ENCODE peak calls at places on chromosomes 3 and 15, in six cellular contexts. One of them, this sample, is unnamed.

GRCh38 chr3:117927831-117928230 is 1106.8 kb downstream of the IGSF11 start:
- DNase-seq in mesenchymal stem cell: no peak
- DNase-seq in neuronal stem cell: no peak
- DNase-seq in H1: no peak
- DNase-seq in IMR-90: peak; percentile 19
- DNase-seq in mesendoderm: no peak
- DNase-seq in this sample: no peak

GRCh38 chr15:47885921-47886320 is 168.6 kb downstream of the SEMA6D start:
- DNase-seq in mesenchymal stem cell: peak; percentile 86
- DNase-seq in neuronal stem cell: no peak
- DNase-seq in H1: no peak
- DNase-seq in IMR-90: peak; percentile 28
- DNase-seq in mesendoderm: peak; percentile 35
- DNase-seq in this sample: no peak

GRCh38 chr3:149528344-149528657 is 53.8 kb downstream of the TM4SF4 start:
- DNase-seq in mesenchymal stem cell: no peak
- DNase-seq in neuronal stem cell: no peak
- DNase-seq in H1: no peak
- DNase-seq in IMR-90: no peak
- DNase-seq in mesendoderm: no peak
- DNase-seq in this sample: no peak

GRCh38 chr3:9793161-9793781 is 389 bp downstream of the ARPC4 start:
- DNase-seq in mesenchymal stem cell: peak; percentile 75
- DNase-seq in neuronal stem cell: no peak
- DNase-seq in H1: no peak
- DNase-seq in IMR-90: peak; percentile 44
- DNase-seq in mesendoderm: peak; percentile 58
- DNase-seq in this sample: peak; percentile 88

GRCh38 chr3:59133350-59133749 is 83.5 kb upstream of the CFAP20DC start:
- DNase-seq in mesenchymal stem cell: no peak
- DNase-seq in neuronal stem cell: no peak
- DNase-seq in H1: no peak
- DNase-seq in IMR-90: peak; percentile 81
- DNase-seq in mesendoderm: no peak
- DNase-seq in this sample: no peak

GRCh38 chr3:69806735-69807438 is 67.6 kb downstream of the MITF start:
- DNase-seq in mesenchymal stem cell: peak; percentile 88
- DNase-seq in neuronal stem cell: no peak
- DNase-seq in H1: no peak
- DNase-seq in IMR-90: peak; percentile 85
- DNase-seq in mesendoderm: no peak
- DNase-seq in this sample: peak; percentile 87

GRCh38 chr3:10193692-10194327 is 29.1 kb downstream of the IRAK2 start:
- DNase-seq in mesenchymal stem cell: no peak
- DNase-seq in neuronal stem cell: no peak
- DNase-seq in H1: no peak
- DNase-seq in IMR-90: no peak
- DNase-seq in mesendoderm: no peak
- DNase-seq in this sample: no peak

GRCh38 chr15:96693515-96693914 is 363.0 kb downstream of the NR2F2 start:
- DNase-seq in mesenchymal stem cell: no peak
- DNase-seq in neuronal stem cell: no peak
- DNase-seq in H1: no peak
- DNase-seq in IMR-90: no peak
- DNase-seq in mesendoderm: no peak
- DNase-seq in this sample: no peak

GRCh38 chr15:89615135-89615534 is 39.9 kb downstream of the TICRR start:
- DNase-seq in mesenchymal stem cell: no peak
- DNase-seq in neuronal stem cell: no peak
- DNase-seq in H1: no peak
- DNase-seq in IMR-90: no peak
- DNase-seq in mesendoderm: no peak
- DNase-seq in this sample: no peak

GRCh38 chr3:57755368-57756021 is 614 bp upstream of the SLMAP start:
- DNase-seq in mesenchymal stem cell: no peak
- DNase-seq in neuronal stem cell: no peak
- DNase-seq in H1: no peak
- DNase-seq in IMR-90: peak; percentile 38
- DNase-seq in mesendoderm: peak; percentile 87
- DNase-seq in this sample: peak; percentile 83
- H2BK5ac ChIP-seq in mesenchymal stem cell: peak overlapping the region; percentile 62
- H2BK5ac ChIP-seq in neuronal stem cell: no peak overlapping the region
- H2BK5ac ChIP-seq in H1: peak overlapping the region; percentile 96
- H2BK5ac ChIP-seq in IMR-90: peak overlapping the region; percentile 87
- H2BK5ac ChIP-seq in mesendoderm: no peak overlapping the region
- H2BK5ac ChIP-seq in this sample: no peak overlapping the region

GRCh38 chr3:53194218-53195065 is 33.4 kb downstream of the PRKCD start:
- DNase-seq in mesenchymal stem cell: peak; percentile 23
- DNase-seq in neuronal stem cell: no peak
- DNase-seq in H1: no peak
- DNase-seq in IMR-90: peak; percentile 39
- DNase-seq in mesendoderm: peak; percentile 63
- DNase-seq in this sample: no peak

GRCh38 chr3:53192608-53193007 is 31.6 kb downstream of the PRKCD start:
- DNase-seq in mesenchymal stem cell: no peak
- DNase-seq in neuronal stem cell: no peak
- DNase-seq in H1: no peak
- DNase-seq in IMR-90: no peak
- DNase-seq in mesendoderm: no peak
- DNase-seq in this sample: no peak

GRCh38 chr3:53195066-53195450 is 34.0 kb downstream of the PRKCD start:
- DNase-seq in mesenchymal stem cell: no peak
- DNase-seq in neuronal stem cell: no peak
- DNase-seq in H1: no peak
- DNase-seq in IMR-90: no peak
- DNase-seq in mesendoderm: no peak
- DNase-seq in this sample: no peak

GRCh38 chr3:53191836-53192480 is 30.9 kb downstream of the PRKCD start:
- DNase-seq in mesenchymal stem cell: no peak
- DNase-seq in neuronal stem cell: no peak
- DNase-seq in H1: no peak
- DNase-seq in IMR-90: no peak
- DNase-seq in mesendoderm: no peak
- DNase-seq in this sample: no peak

GRCh38 chr3:53193466-53194217 is 32.6 kb downstream of the PRKCD start:
- DNase-seq in mesenchymal stem cell: no peak
- DNase-seq in neuronal stem cell: no peak
- DNase-seq in H1: no peak
- DNase-seq in IMR-90: no peak
- DNase-seq in mesendoderm: no peak
- DNase-seq in this sample: no peak
- H3K4me3 ChIP-seq in mesenchymal stem cell: no peak overlapping the region
- H3K4me3 ChIP-seq in neuronal stem cell: no peak overlapping the region
- H3K4me3 ChIP-seq in H1: no peak overlapping the region
- H3K4me3 ChIP-seq in IMR-90: no peak overlapping the region
- H3K4me3 ChIP-seq in mesendoderm: no peak overlapping the region
- H3K4me3 ChIP-seq in this sample: no peak overlapping the region

DNA sequence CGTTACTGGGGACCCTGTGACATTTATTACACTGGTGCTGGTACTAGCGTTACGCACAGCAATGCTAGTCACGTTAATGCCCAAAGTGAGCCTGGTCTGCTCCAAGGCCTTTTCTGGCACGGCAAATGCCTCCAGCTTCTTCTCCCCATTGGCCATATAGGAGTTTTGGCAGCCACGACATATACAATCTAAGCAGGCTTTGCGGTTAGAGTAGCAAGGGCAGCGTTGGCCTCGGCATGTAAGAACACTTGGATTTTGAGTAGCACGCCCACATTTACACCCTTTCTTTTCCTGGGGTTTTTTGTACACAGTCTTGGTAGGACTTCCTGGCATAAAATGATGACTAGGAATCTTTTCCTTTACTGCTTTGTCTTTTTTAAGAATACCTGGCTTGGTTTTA is 44.9 kb downstream of the MSL2 start:
- DNase-seq in mesenchymal stem cell: no peak
- DNase-seq in neuronal stem cell: no peak
- DNase-seq in H1: no peak
- DNase-seq in IMR-90: no peak
- DNase-seq in mesendoderm: no peak
- DNase-seq in this sample: no peak
- H2BK5ac ChIP-seq in mesenchymal stem cell: no peak overlapping the region
- H2BK5ac ChIP-seq in neuronal stem cell: no peak overlapping the region
- H2BK5ac ChIP-seq in H1: no peak overlapping the region
- H2BK5ac ChIP-seq in IMR-90: no peak overlapping the region
- H2BK5ac ChIP-seq in mesendoderm: no peak overlapping the region
- H2BK5ac ChIP-seq in this sample: no peak overlapping the region

DNA sequence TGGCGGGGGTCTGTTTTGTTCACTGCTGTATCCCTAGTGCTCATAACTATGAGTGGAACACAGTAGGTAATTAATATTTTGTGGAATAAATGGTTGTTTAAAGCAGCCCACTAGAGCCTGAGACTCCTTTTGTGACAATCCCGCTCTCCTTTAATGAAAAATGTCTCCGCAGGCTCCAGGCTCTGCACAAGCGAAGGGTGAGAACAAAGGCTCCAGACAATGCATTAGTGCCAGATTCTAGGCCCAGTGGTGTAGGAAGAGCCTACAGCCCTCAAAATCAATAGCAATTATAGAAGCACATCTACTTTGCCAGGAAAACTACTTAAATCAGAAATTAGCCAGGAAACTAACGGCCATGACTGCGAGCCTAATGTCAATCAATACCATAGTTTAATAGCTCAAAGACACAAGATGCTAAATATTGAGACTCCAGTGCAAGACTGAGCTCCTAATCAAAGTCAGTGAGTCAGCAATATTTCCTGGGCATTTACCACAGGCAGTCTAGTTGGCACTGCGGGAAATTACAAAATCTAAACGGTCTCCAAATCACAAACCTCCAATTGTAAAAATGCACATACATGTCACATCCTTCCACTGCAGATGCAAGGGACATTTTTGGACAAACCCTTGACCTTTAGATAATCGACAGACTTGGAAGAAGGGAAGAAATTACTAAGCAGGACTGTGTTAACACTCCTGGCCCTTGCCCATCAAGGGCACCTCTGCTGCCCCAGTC is 2.3 kb downstream of the ANXA2 start:
- DNase-seq in mesenchymal stem cell: peak; percentile 26
- DNase-seq in neuronal stem cell: no peak
- DNase-seq in H1: no peak
- DNase-seq in IMR-90: no peak
- DNase-seq in mesendoderm: no peak
- DNase-seq in this sample: no peak
- H3K4me3 ChIP-seq in mesenchymal stem cell: no peak overlapping the region
- H3K4me3 ChIP-seq in neuronal stem cell: no peak overlapping the region
- H3K4me3 ChIP-seq in H1: peak overlapping the region; percentile 72
- H3K4me3 ChIP-seq in IMR-90: peak overlapping the region; percentile 26
- H3K4me3 ChIP-seq in mesendoderm: no peak overlapping the region
- H3K4me3 ChIP-seq in this sample: no peak overlapping the region

GRCh38 chr3:122456074-122456473 is 40.2 kb upstream of the WDR5B start:
- DNase-seq in mesenchymal stem cell: no peak
- DNase-seq in neuronal stem cell: no peak
- DNase-seq in H1: no peak
- DNase-seq in IMR-90: no peak
- DNase-seq in mesendoderm: no peak
- DNase-seq in this sample: no peak
- H2BK5ac ChIP-seq in mesenchymal stem cell: no peak overlapping the region
- H2BK5ac ChIP-seq in neuronal stem cell: no peak overlapping the region
- H2BK5ac ChIP-seq in H1: no peak overlapping the region
- H2BK5ac ChIP-seq in IMR-90: no peak overlapping the region
- H2BK5ac ChIP-seq in mesendoderm: no peak overlapping the region
- H2BK5ac ChIP-seq in this sample: no peak overlapping the region

GRCh38 chr3:185823280-185824044 is 1.4 kb downstream of the IGF2BP2 start:
- DNase-seq in mesenchymal stem cell: peak; percentile 69
- DNase-seq in neuronal stem cell: no peak
- DNase-seq in H1: no peak
- DNase-seq in IMR-90: peak; percentile 41
- DNase-seq in mesendoderm: peak; percentile 60
- DNase-seq in this sample: no peak

GRCh38 chr3:185822221-185822956 is 2.5 kb downstream of the IGF2BP2 start:
- DNase-seq in mesenchymal stem cell: peak; percentile 83
- DNase-seq in neuronal stem cell: no peak
- DNase-seq in H1: no peak
- DNase-seq in IMR-90: peak; percentile 87
- DNase-seq in mesendoderm: no peak
- DNase-seq in this sample: no peak

GRCh38 chr3:185822957-185823279 is 1.9 kb downstream of the IGF2BP2 start:
- DNase-seq in mesenchymal stem cell: peak; percentile 45
- DNase-seq in neuronal stem cell: no peak
- DNase-seq in H1: no peak
- DNase-seq in IMR-90: no peak
- DNase-seq in mesendoderm: no peak
- DNase-seq in this sample: peak; percentile 36

GRCh38 chr3:185818267-185818875 is 6.5 kb downstream of the IGF2BP2 start:
- DNase-seq in mesenchymal stem cell: no peak
- DNase-seq in neuronal stem cell: no peak
- DNase-seq in H1: no peak
- DNase-seq in IMR-90: peak; percentile 34
- DNase-seq in mesendoderm: peak; percentile 25
- DNase-seq in this sample: no peak

DNA sequence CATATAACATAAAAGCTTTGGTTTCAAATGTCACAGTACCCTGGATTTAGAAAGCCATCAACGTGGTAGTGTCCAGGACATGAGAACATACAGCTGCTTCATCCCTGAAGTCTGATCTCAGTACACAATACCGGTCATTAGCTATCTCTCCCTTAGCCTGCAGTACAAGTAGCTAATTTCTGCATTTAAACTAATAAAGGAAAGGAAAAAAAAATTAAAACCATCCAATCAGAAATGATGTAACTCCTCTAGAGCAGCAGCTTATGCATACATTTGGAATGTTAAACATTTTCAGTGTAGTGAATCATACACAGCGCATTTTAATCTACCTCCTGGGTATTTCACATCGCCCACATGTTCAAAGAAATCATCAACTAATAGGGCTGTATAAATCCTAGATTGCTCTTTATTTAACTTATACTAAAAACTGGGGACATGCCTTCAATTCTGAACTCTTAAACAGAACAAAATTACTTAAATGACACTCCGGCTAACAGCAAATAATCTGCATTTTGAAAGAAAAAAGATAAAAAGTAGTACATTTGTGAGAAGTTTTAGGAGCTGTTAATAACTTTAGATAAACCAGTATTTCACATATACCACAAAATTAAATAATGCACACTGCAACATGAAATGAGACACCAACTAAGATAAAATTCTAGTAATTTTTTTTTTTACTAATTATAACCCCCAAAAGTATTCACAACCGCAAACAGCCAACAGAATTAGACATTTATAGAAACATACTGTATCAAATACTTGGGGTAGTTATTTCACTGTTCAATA is 3.7 kb downstream of the IGF2BP2 start:
- DNase-seq in mesenchymal stem cell: peak; percentile 85
- DNase-seq in neuronal stem cell: no peak
- DNase-seq in H1: no peak
- DNase-seq in IMR-90: peak; percentile 95
- DNase-seq in mesendoderm: peak; percentile 50
- DNase-seq in this sample: peak; percentile 34
- H3K4me3 ChIP-seq in mesenchymal stem cell: no peak overlapping the region
- H3K4me3 ChIP-seq in neuronal stem cell: peak overlapping the region; percentile 12
- H3K4me3 ChIP-seq in H1: peak overlapping the region; percentile 99
- H3K4me3 ChIP-seq in IMR-90: peak overlapping the region; percentile 32
- H3K4me3 ChIP-seq in mesendoderm: no peak overlapping the region
- H3K4me3 ChIP-seq in this sample: no peak overlapping the region

DNA sequence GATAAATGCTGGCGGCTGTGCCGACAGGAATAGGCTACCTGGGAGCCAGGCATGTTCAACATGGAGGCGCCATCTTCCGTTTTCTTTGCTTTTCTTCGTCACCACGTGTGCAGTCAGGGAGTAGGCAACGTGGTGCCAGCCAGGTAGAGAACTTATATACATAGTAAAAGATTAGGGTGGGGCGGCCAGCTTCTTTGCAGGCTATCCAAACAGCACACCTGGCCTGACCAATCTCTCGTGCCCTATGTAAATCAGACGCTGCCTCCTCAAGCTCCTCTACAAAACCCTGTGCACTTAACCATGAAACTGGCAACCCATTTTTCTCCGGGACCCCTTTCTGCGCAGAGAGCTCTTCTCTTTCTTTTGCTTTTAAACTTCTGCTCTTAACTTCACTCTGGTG is 28.6 kb upstream of the OR5K4 start:
- DNase-seq in mesenchymal stem cell: no peak
- DNase-seq in neuronal stem cell: no peak
- DNase-seq in H1: no peak
- DNase-seq in IMR-90: no peak
- DNase-seq in mesendoderm: peak; percentile 70
- DNase-seq in this sample: peak; percentile 9
- H2BK5ac ChIP-seq in mesenchymal stem cell: no peak overlapping the region
- H2BK5ac ChIP-seq in neuronal stem cell: no peak overlapping the region
- H2BK5ac ChIP-seq in H1: peak overlapping the region; percentile 81
- H2BK5ac ChIP-seq in IMR-90: no peak overlapping the region
- H2BK5ac ChIP-seq in mesendoderm: peak overlapping the region; percentile 38
- H2BK5ac ChIP-seq in this sample: no peak overlapping the region